ENCODE peak calls at places on chromosomes 2 and 18, in four cellular contexts. H is ovary, N is aorta, C is brain microvascular endothelial cell. Y is an unnamed sample.

GRCh38 chr2:88136817-88137216 is 9.0 kb upstream of the FABP1 start:
- DNase-seq in H (no peak), C (no peak), N (no peak), Y (no peak)

GRCh38 chr2:163733301-163733938 is 2.4 kb downstream of the FIGN start:
- DNase-seq in H (peak; percentile 32), N (no peak), C (peak; percentile 7), Y (no peak)

GRCh38 chr18:8080092-8080491 is 513.0 kb downstream of the PTPRM start:
- DNase-seq in N (no peak), H (no peak), C (no peak), Y (no peak)

GRCh38 chr2:188403676-188404075 is 112.0 kb downstream of the GULP1 start:
- DNase-seq in N (no peak), C (no peak), H (no peak), Y (no peak)

GRCh38 chr2:10004401-10004800 is 38.9 kb upstream of the KLF11 start:
- DNase-seq in N (peak; percentile 38), C (no peak), H (no peak), Y (no peak)

GRCh38 chr18:11392292-11392691 is 217.1 kb upstream of the SLC35G4 start:
- DNase-seq in C (no peak), H (no peak), N (no peak), Y (no peak)

GRCh38 chr2:160157861-160158813 is 41.9 kb downstream of the ITGB6 start:
- DNase-seq in C (peak; percentile 57), N (no peak), H (no peak), Y (no peak)

GRCh38 chr2:133200684-133201421 is 367.4 kb downstream of the NCKAP5 start:
- DNase-seq in C (peak; percentile 98), H (no peak), N (no peak), Y (peak; percentile 66)

GRCh38 chr18:46167971-46168370 is 63.8 kb downstream of the HAUS1 start:
- DNase-seq in N (no peak), C (no peak), H (no peak), Y (no peak)

GRCh38 chr2:27627963-27628766 is 647 bp downstream of the CCDC121 start:
- DNase-seq in H (no peak), N (no peak), C (peak; percentile 93), Y (no peak)

GRCh38 chr2:190947711-190948251 is 66.2 kb downstream of the STAT1 start:
- DNase-seq in C (peak; percentile 62), N (no peak), H (no peak), Y (no peak)

GRCh38 chr18:32777049-32777448 is 4.2 kb upstream of the KLHL14 start:
- DNase-seq in H (no peak), C (no peak), N (no peak), Y (no peak)

GRCh38 chr2:133886735-133887675 is 318.7 kb upstream of the NCKAP5 start:
- DNase-seq in C (peak; percentile 72), N (peak; percentile 82), H (peak; percentile 52), Y (no peak)

GRCh38 chr2:239289545-239289944 is 111.3 kb downstream of the HDAC4 start:
- DNase-seq in N (peak; percentile 46), H (no peak), C (no peak), Y (peak; percentile 16)

GRCh38 chr2:83221258-83221657 is 1237.8 kb downstream of the SUCLG1 start:
- DNase-seq in H (no peak), C (peak; percentile 15), N (no peak), Y (no peak)

GRCh38 chr2:164960159-164960558 is 4.8 kb upstream of the SLC38A11 start:
- DNase-seq in C (no peak), H (no peak), N (no peak), Y (no peak)

GRCh38 chr18:7758764-7759163 is 191.6 kb downstream of the PTPRM start:
- DNase-seq in H (no peak), C (no peak), N (no peak), Y (no peak)

GRCh38 chr18:41719808-41720207 is 235.2 kb upstream of the PIK3C3 start:
- DNase-seq in C (peak; percentile 18), H (no peak), N (no peak), Y (no peak)

GRCh38 chr2:1974391-1974790 is 230.1 kb upstream of the PXDN start:
- DNase-seq in H (no peak), C (peak; percentile 99), N (no peak), Y (no peak)

GRCh38 chr2:120949957-120950590 is 214.4 kb downstream of the GLI2 start:
- DNase-seq in H (no peak), N (no peak), C (no peak), Y (no peak)

GRCh38 chr2:24076849-24077534 is 866 bp upstream of the SF3B6 start:
- DNase-seq in N (no peak), H (no peak), C (no peak), Y (no peak)

GRCh38 chr18:76553715-76554603 is 58.9 kb upstream of the ZNF516 start:
- DNase-seq in H (no peak), N (no peak), C (no peak), Y (no peak)

GRCh38 chr2:28296904-28297303 is 95.8 kb upstream of the FOSL2 start:
- DNase-seq in C (no peak), H (no peak), N (no peak), Y (no peak)

GRCh38 chr2:149463328-149464002 is 124.1 kb downstream of the MMADHC start:
- DNase-seq in H (no peak), C (no peak), N (no peak), Y (no peak)

GRCh38 chr2:69205076-69205475 is 182.0 kb downstream of the GFPT1 start:
- DNase-seq in H (peak; percentile 57), N (no peak), C (no peak), Y (no peak)

GRCh38 chr2:33240178-33240577 is 236.3 kb upstream of the RASGRP3 start:
- DNase-seq in H (no peak), N (no peak), C (peak; percentile 65), Y (no peak)

GRCh38 chr2:75790121-75790520 is 79.4 kb upstream of the GCFC2 start:
- DNase-seq in C (no peak), H (no peak), N (no peak), Y (no peak)

GRCh38 chr2:133326651-133327397 is 241.4 kb downstream of the NCKAP5 start:
- DNase-seq in C (peak; percentile 93), N (no peak), H (no peak), Y (no peak)

GRCh38 chr2:11866358-11867335 is 120.2 kb downstream of the LPIN1 start:
- DNase-seq in C (no peak), N (no peak), H (no peak), Y (no peak)

GRCh38 chr2:108621689-108622681 is 87.7 kb downstream of the LIMS1 start:
- DNase-seq in C (no peak), H (no peak), N (no peak), Y (no peak)

GRCh38 chr18:74497778-74498177 is 1.6 kb downstream of the CNDP2 start:
- DNase-seq in C (no peak), H (no peak), N (no peak), Y (no peak)

GRCh38 chr2:227472265-227473018 is 486 bp downstream of the AGFG1 start:
- DNase-seq in N (peak; percentile 83), H (peak; percentile 52), C (no peak), Y (peak; percentile 64)

GRCh38 chr2:32825291-32825712 is 121.5 kb upstream of the LTBP1 start:
- DNase-seq in N (no peak), C (peak; percentile 51), H (no peak), Y (no peak)

GRCh38 chr18:40855661-40856060 is 1099.4 kb upstream of the PIK3C3 start:
- DNase-seq in H (no peak), C (no peak), N (no peak), Y (no peak)

GRCh38 chr18:5294113-5294617 is 1.4 kb downstream of the ZBTB14 start:
- DNase-seq in H (no peak), N (no peak), C (no peak), Y (no peak)

GRCh38 chr2:74935883-74936483 is 22.5 kb upstream of the POLE4 start:
- DNase-seq in N (no peak), H (no peak), C (peak; percentile 7), Y (no peak)

GRCh38 chr2:45874324-45874723 is 222.8 kb downstream of the PRKCE start:
- DNase-seq in H (no peak), N (peak; percentile 86), C (no peak), Y (no peak)

GRCh38 chr2:42967959-42968674 is 175.7 kb upstream of the HAAO start:
- DNase-seq in H (peak; percentile 47), C (peak; percentile 73), N (peak; percentile 85), Y (no peak)

GRCh38 chr18:70385474-70385873 is 96.6 kb downstream of the SOCS6 start:
- DNase-seq in H (no peak), N (no peak), C (no peak), Y (no peak)

GRCh38 chr2:238459081-238459629 is 32.4 kb downstream of the ASB1 start:
- DNase-seq in H (no peak), N (no peak), C (no peak), Y (no peak)

GRCh38 chr2:232926448-232927040 is 56.5 kb downstream of the SNORC start:
- DNase-seq in C (no peak), H (no peak), N (no peak), Y (no peak)
- H3K4me3 ChIP-seq in C (no peak overlapping the region), H (peak overlapping the region; percentile 42), N (no peak overlapping the region), Y (peak overlapping the region; percentile 34)

DNA sequence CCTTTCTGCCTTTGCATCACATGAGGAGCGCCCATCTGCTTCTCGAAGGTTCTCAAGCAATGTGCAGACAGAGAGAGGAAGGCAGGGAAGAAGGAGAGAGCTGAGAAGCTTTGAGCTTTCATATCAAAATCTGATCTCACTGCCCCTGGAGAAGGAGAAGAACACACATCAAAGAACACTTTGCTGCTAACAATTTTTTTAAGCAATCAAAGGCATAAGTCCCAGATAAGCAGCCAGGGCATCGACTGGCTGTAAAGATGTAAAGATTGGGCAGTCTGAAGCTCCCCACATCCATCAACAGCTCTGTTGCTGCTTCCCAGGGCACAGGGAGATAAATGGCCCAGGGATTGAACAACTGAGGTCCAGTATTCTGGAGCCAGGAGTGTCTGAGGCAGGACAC is 137.4 kb downstream of the TNS1 start:
- DNase-seq in N (no peak), C (no peak), H (no peak), Y (no peak)
- H3K36me3 ChIP-seq in N (peaks cover 28% of the 10 kb centered on the region), C (peaks cover 13% of the 10 kb centered on the region), H (no peaks in the 10 kb centered on the region), Y (no peaks in the 10 kb centered on the region)

GRCh38 chr2:143524001-143524608 is 394.9 kb downstream of the ARHGAP15 start:
- DNase-seq in C (peak; percentile 17), H (no peak), N (no peak), Y (no peak)
- H3K27ac ChIP-seq in C (no peak overlapping the region), H (peak overlapping the region; percentile 39), N (no peak overlapping the region), Y (no peak overlapping the region)

GRCh38 chr18:67513285-67513684 is 3.2 kb downstream of the DSEL start:
- DNase-seq in N (no peak), C (peak; percentile 12), H (no peak), Y (no peak)

GRCh38 chr18:67516432-67517223 is at the start of gene DSEL:
- DNase-seq in C (peak; percentile 95), N (peak; percentile 100), H (peak; percentile 100), Y (peak; percentile 94)

GRCh38 chr18:67514901-67515540 is 1.5 kb downstream of the DSEL start:
- DNase-seq in H (no peak), C (peak; percentile 20), N (no peak), Y (no peak)

GRCh38 chr18:67515987-67516431 is 511 bp downstream of the DSEL start:
- DNase-seq in H (peak; percentile 91), N (peak; percentile 93), C (peak; percentile 78), Y (peak; percentile 87)

GRCh38 chr18:67514465-67514864 is 2.1 kb downstream of the DSEL start:
- DNase-seq in C (no peak), H (no peak), N (no peak), Y (no peak)
- H3K4me3 ChIP-seq in C (peak overlapping the region; percentile 89), H (no peak overlapping the region), N (peak overlapping the region; percentile 98), Y (no peak overlapping the region)